ENCODE peak calls at places on chromosomes 16 and 17, in eight cellular contexts. J, U, G, V, S, W, Y and I are unnamed samples.

GRCh38 chr17:64329571-64329970 is 61.1 kb downstream of the PECAM1 start:
- DNase-seq in G (no peak), W (no peak), U (no peak), S (no peak), J (no peak), V (no peak), Y (no peak), I (no peak)

GRCh38 chr17:30021708-30022317 is 80.4 kb downstream of the EFCAB5 start:
- DNase-seq in W (no peak), Y (no peak), G (peak), V (peak), J (peak), S (no peak), U (no peak), I (peak)

GRCh38 chr17:75919611-75920010 is 14.9 kb upstream of the MRPL38 start:
- DNase-seq in Y (no peak), J (no peak), S (no peak), W (no peak), U (no peak), G (no peak), V (no peak), I (no peak)

GRCh38 chr17:1829189-1829578 is 518 bp downstream of the SMYD4 start:
- DNase-seq in G (no peak), V (no peak), U (no peak), Y (no peak), S (no peak), J (peak), W (no peak), I (peak)

GRCh38 chr16:10120953-10121352 is 61.3 kb downstream of the GRIN2A start:
- DNase-seq in S (no peak), U (no peak), W (no peak), V (no peak), G (no peak), Y (no peak), J (no peak), I (peak)

GRCh38 chr17:27810211-27810901 is 10.0 kb upstream of the NOS2 start:
- DNase-seq in U (no peak), V (no peak), W (no peak), S (no peak), G (no peak), J (no peak), Y (no peak), I (no peak)

GRCh38 chr16:75319513-75320401 is 68.3 kb upstream of the BCAR1 start:
- DNase-seq in J (no peak), W (no peak), U (no peak), Y (no peak), G (peak), S (no peak), V (peak), I (peak)

GRCh38 chr17:50778471-50778870 is 11.2 kb upstream of the ANKRD40CL start:
- DNase-seq in G (no peak), S (peak), U (no peak), J (no peak), Y (no peak), V (no peak), W (no peak), I (no peak)

GRCh38 chr17:4583206-4583605 is 1.1 kb upstream of the SMTNL2 start:
- DNase-seq in G (no peak), V (no peak), Y (no peak), S (no peak), W (no peak), U (no peak), J (no peak), I (no peak)

GRCh38 chr17:45287526-45288264 is 25.8 kb upstream of the SPATA32 start:
- DNase-seq in U (no peak), S (no peak), Y (no peak), V (no peak), J (no peak), G (no peak), W (no peak), I (no peak)

GRCh38 chr16:68387301-68387700 is 61.0 kb downstream of the SMPD3 start:
- DNase-seq in J (no peak), S (peak), G (no peak), V (no peak), W (no peak), Y (no peak), U (no peak), I (no peak)